ENCODE peak calls at places on chromosomes 6 and 20, in four cellular contexts. D is stimulated activated CD4-positive, alpha-beta T cell treated with anti-CD3 and anti-CD28 coated beads, Interleukin-4, amount 100 ng/mL, for 4 hours; P is lower lobe of right lung; L is cardiac muscle cell. X is an unnamed sample.

GRCh38 chr6:143698759-143699750 is 21.3 kb downstream of the PHACTR2 start:
- DNase-seq in D (no peak), P (no peak), L (no peak), X (no peak)

GRCh38 chr6:142518126-142518525 is 216.3 kb downstream of the ADGRG6 start:
- DNase-seq in D (no peak), P (no peak), L (peak), X (no peak)

GRCh38 chr6:52969297-52969696 is 25.8 kb downstream of the GSTA4 start:
- DNase-seq in D (no peak), P (no peak), L (no peak), X (no peak)

GRCh38 chr6:3480009-3480408 is 23.2 kb upstream of the SLC22A23 start:
- DNase-seq in D (no peak), P (no peak), L (no peak), X (no peak)

GRCh38 chr20:45822863-45823262 is 4.2 kb downstream of the TNNC2 start:
- DNase-seq in D (no peak), P (no peak), L (no peak), X (no peak)

GRCh38 chr20:61355096-61355495 is 103.0 kb downstream of the CDH4 start:
- DNase-seq in D (no peak), P (no peak), L (no peak), X (no peak)

GRCh38 chr20:10992776-10993175 is 319.0 kb upstream of the JAG1 start:
- DNase-seq in D (no peak), P (no peak), L (no peak), X (no peak)

GRCh38 chr6:44373787-44374186 is 13.7 kb upstream of the CDC5L start:
- DNase-seq in D (no peak), P (no peak), L (no peak), X (no peak)

GRCh38 chr20:45037050-45037449 is 63.9 kb downstream of the KCNS1 start:
- DNase-seq in D (no peak), P (no peak), L (no peak), X (no peak)

GRCh38 chr6:3186974-3187382 is 29.6 kb upstream of the TUBB2A start:
- DNase-seq in D (no peak), P (no peak), L (no peak), X (no peak)

GRCh38 chr6:36984581-36985383 is 1.2 kb downstream of the MTCH1 start:
- DNase-seq in D (peak), P (no peak), L (peak), X (peak)

GRCh38 chr20:48002517-48002970 is 217.3 kb upstream of the SULF2 start:
- DNase-seq in D (no peak), P (no peak), L (no peak), X (no peak)

GRCh38 chr20:58307270-58307669 is 2.2 kb upstream of the RAB22A start:
- DNase-seq in D (no peak), P (no peak), L (no peak), X (no peak)

GRCh38 chr20:44688053-44688625 is 27.0 kb upstream of the CCN5 start:
- DNase-seq in D (no peak), P (no peak), L (no peak), X (no peak)

GRCh38 chr20:20743511-20744169 is 31.2 kb upstream of the RALGAPA2 start:
- DNase-seq in D (no peak), P (peak), L (peak), X (no peak)

GRCh38 chr6:117915846-117916245 is 8.8 kb downstream of the SLC35F1 start:
- DNase-seq in D (no peak), P (no peak), L (peak), X (no peak)

GRCh38 chr6:38459291-38459690 is 180.4 kb downstream of the BTBD9 start:
- DNase-seq in D (no peak), P (no peak), L (no peak), X (no peak)

GRCh38 chr6:158085261-158086053 is 82.6 kb downstream of the SERAC1 start:
- DNase-seq in D (no peak), P (no peak), L (no peak), X (no peak)

GRCh38 chr6:31952140-31952805 is 6.4 kb downstream of the CFB start:
- DNase-seq in D (no peak), P (peak), L (peak), X (no peak)

GRCh38 chr6:113103618-113104390 is 753.3 kb upstream of the MARCKS start:
- DNase-seq in D (no peak), P (no peak), L (no peak), X (no peak)

GRCh38 chr6:170080169-170080827 is 210.6 kb downstream of the DLL1 start:
- DNase-seq in D (no peak), P (peak), L (no peak), X (no peak)

GRCh38 chr20:44959082-44959895 is 908 bp downstream of the TOMM34 start:
- DNase-seq in D (peak), P (no peak), L (peak), X (peak)

GRCh38 chr20:25321262-25321831 is 69.3 kb downstream of the ABHD12 start:
- DNase-seq in D (no peak), P (no peak), L (no peak), X (no peak)

GRCh38 chr6:126143650-126144260 is 157.4 kb downstream of the TRMT11 start:
- DNase-seq in D (no peak), P (no peak), L (no peak), X (no peak)

X was measured in activated T-cell treated with anti-CD3 and anti-CD28 coated beads for 24 hours.